ENCODE peak calls at places on chromosomes 5 and 9, in six cellular contexts. L is H1, P is HepG2, W is K562, K is HCT116, R is SK-N-SH. A is an unnamed sample.

GRCh38 chr9:33480094-33480493 is 6.4 kb upstream of the NOL6 start:
- DNase-seq in K (no peak), P (no peak), L (peak; percentile 10), R (no peak), W (no peak), A (no peak)

GRCh38 chr9:137279741-137280477 is 2.4 kb downstream of the TOR4A start:
- DNase-seq in R (no peak), W (no peak), K (no peak), P (no peak), L (peak; percentile 55), A (no peak)

GRCh38 chr5:16552666-16553343 is 64.0 kb downstream of the RETREG1 start:
- DNase-seq in P (peak; percentile 54), K (peak; percentile 49), R (peak; percentile 65), W (peak; percentile 68), L (peak; percentile 84), A (peak; percentile 48)

GRCh38 chr5:138128344-138128743 is 10.9 kb downstream of the NME5 start:
- DNase-seq in P (no peak), R (no peak), K (no peak), W (no peak), L (no peak), A (no peak)

GRCh38 chr5:19498852-19499251 is 489.1 kb downstream of the CDH18 start:
- DNase-seq in W (no peak), R (no peak), P (no peak), L (no peak), K (no peak), A (peak; percentile 7)

GRCh38 chr9:38286357-38286756 is 106.1 kb upstream of the ALDH1B1 start:
- DNase-seq in L (no peak), W (no peak), P (no peak), K (no peak), R (no peak), A (no peak)

GRCh38 chr9:111962021-111962420 is 65.4 kb downstream of the UGCG start:
- DNase-seq in L (no peak), K (no peak), P (no peak), R (no peak), W (no peak), A (no peak)

GRCh38 chr5:74325866-74326265 is 314.7 kb downstream of the ENC1 start:
- DNase-seq in K (no peak), L (no peak), P (no peak), W (no peak), R (no peak), A (no peak)

GRCh38 chr5:1640276-1640898 is 116.6 kb upstream of the LPCAT1 start:
- DNase-seq in K (no peak), W (no peak), R (no peak), L (no peak), P (no peak), A (no peak)

GRCh38 chr5:16417392-16418074 is 48.1 kb downstream of the ZNF622 start:
- DNase-seq in L (no peak), P (no peak), K (no peak), R (no peak), W (no peak), A (no peak)

GRCh38 chr9:72734631-72735030 is 213.2 kb downstream of the TMC1 start:
- DNase-seq in P (no peak), K (no peak), R (no peak), W (no peak), L (no peak), A (no peak)

GRCh38 chr5:174343826-174344225 is 298.3 kb downstream of the NSG2 start:
- DNase-seq in W (no peak), R (no peak), P (no peak), K (no peak), L (no peak), A (no peak)

GRCh38 chr5:32272746-32273145 is 40.0 kb downstream of the MTMR12 start:
- DNase-seq in W (no peak), P (peak; percentile 15), R (no peak), K (no peak), L (no peak), A (no peak)

GRCh38 chr5:78677777-78678668 is 29.5 kb upstream of the LHFPL2 start:
- DNase-seq in W (peak; percentile 70), K (peak; percentile 69), P (no peak), L (no peak), R (peak; percentile 60), A (peak; percentile 29)

GRCh38 chr9:2230362-2230761 is 215.2 kb downstream of the SMARCA2 start:
- DNase-seq in W (no peak), K (no peak), R (no peak), L (no peak), P (no peak), A (peak; percentile 19)

GRCh38 chr5:76371955-76372319 is 31.1 kb upstream of the IQGAP2 start:
- DNase-seq in L (no peak), W (no peak), P (peak; percentile 45), K (no peak), R (no peak), A (no peak)

GRCh38 chr5:58466939-58467338 is 7.1 kb upstream of the PLK2 start:
- DNase-seq in R (no peak), W (peak; percentile 9), L (no peak), K (no peak), P (no peak), A (no peak)

GRCh38 chr5:68661237-68661636 is 432.6 kb upstream of the SLC30A5 start:
- DNase-seq in L (peak; percentile 59), R (no peak), P (peak; percentile 3), K (no peak), W (peak; percentile 36), A (peak; percentile 31)

GRCh38 chr5:174482549-174482948 is 241.8 kb upstream of the MSX2 start:
- DNase-seq in R (no peak), P (no peak), K (no peak), L (no peak), W (no peak), A (no peak)

GRCh38 chr9:130911254-130912049 is 14.8 kb upstream of the QRFP start:
- DNase-seq in L (no peak), P (no peak), W (no peak), K (no peak), R (no peak), A (no peak)

GRCh38 chr5:151344088-151344487 is 3.3 kb downstream of the SLC36A2 start:
- DNase-seq in K (no peak), W (no peak), P (no peak), L (no peak), R (no peak), A (no peak)

GRCh38 chr5:165497707-165498106 is 1992.3 kb downstream of the MAT2B start:
- DNase-seq in R (peak; percentile 23), L (no peak), K (no peak), P (no peak), W (peak; percentile 0), A (peak; percentile 18)

GRCh38 chr5:6496636-6497035 is 48.0 kb downstream of the UBE2QL1 start:
- DNase-seq in L (no peak), K (no peak), W (no peak), R (no peak), P (no peak), A (no peak)

GRCh38 chr5:81838307-81838906 is 87.5 kb upstream of the SSBP2 start:
- DNase-seq in L (no peak), K (peak; percentile 28), P (no peak), W (peak; percentile 78), R (no peak), A (peak; percentile 72)

GRCh38 chr5:24749701-24750100 is 104.9 kb upstream of the CDH10 start:
- DNase-seq in K (no peak), W (no peak), L (no peak), R (no peak), P (no peak), A (no peak)

GRCh38 chr5:139415221-139415861 is 11.5 kb upstream of the SPATA24 start:
- DNase-seq in L (no peak), R (no peak), P (no peak), K (no peak), W (no peak), A (no peak)

GRCh38 chr5:139417214-139417613 is 13.3 kb upstream of the SPATA24 start:
- DNase-seq in P (no peak), W (no peak), K (no peak), L (no peak), R (no peak), A (no peak)

GRCh38 chr5:139414601-139415121 is 10.8 kb upstream of the SPATA24 start:
- DNase-seq in R (no peak), L (no peak), W (no peak), P (no peak), K (no peak), A (no peak)

GRCh38 chr5:139415869-139416268 is 12.0 kb upstream of the SPATA24 start:
- DNase-seq in K (no peak), W (no peak), L (no peak), P (no peak), R (no peak), A (no peak)

DNA sequence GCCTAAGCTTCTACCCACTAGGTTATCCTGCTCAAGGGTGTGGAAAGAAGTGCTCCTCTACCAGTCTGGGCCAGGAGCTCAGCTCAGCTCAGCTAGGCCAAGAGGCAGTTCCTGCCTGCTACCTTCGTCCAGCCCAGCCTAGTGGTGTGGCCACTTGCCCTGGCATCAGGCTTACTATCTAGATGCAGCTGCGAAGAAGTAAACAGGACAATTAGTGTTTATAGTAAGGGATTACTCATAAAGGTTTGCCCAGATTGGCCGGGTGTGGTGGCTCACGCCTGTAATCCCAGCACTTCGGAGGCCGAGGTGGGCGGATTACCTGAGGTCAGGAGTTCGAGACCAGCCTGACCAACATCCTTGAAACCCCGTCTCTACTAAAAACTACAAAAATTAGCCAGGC is 12.8 kb upstream of the SPATA24 start:
- DNase-seq in R (no peak), K (no peak), P (no peak), L (no peak), W (no peak), A (no peak)
- TF ChIP-seq JUND in R (no peak), K (no peak), P (no peak), L (no peak), W (no peak), A (no peak)

DNA sequence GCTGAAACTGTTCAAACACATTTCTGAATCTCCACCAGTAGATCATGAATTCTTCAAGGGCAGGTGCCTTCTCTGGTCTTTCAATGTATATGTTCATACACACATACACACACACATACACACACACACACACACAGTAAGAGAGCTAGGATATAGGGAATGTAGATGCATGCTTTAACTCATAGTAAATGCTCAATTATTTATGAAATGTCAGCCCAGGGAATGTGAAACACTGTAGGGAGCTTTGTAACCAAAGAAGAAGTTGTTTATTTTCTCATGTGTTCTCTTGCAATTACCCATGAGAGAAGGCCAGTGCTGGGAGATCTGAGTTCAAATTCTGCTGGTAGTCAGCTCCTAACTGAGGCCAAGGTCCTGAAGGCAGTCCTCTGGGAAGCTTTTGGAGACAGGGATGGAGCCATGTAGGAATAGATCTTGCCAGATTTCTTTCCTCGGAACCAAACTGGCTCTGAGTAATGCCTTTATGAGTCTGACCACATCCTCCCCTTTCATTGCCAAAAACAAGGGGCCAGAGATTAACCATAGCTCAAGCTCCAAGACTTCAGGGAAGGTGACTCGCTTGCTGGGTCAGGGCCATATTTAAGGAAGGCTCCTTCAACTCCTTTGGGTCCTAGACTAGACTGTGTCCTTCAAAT is 487.0 kb upstream of the TNC start:
- DNase-seq in P (no peak), L (no peak), K (no peak), W (no peak), R (no peak), A (no peak)
- TF ChIP-seq JUND in P (no peak), L (no peak), K (no peak), W (no peak), R (peak; percentile 77), A (no peak)

GRCh38 chr5:118968406-118968911 is 19.9 kb downstream of the DTWD2 start:
- DNase-seq in K (no peak), W (no peak), R (no peak), P (peak; percentile 15), L (no peak), A (no peak)
- TF ChIP-seq JUND in K (no peak), W (no peak), R (no peak), P (no peak), L (no peak), A (no peak)

GRCh38 chr9:115116620-115117284 is 1.2 kb downstream of the TNC start:
- DNase-seq in W (no peak), K (no peak), R (no peak), P (no peak), L (no peak), A (no peak)
- TF ChIP-seq JUND in W (no peak), K (no peak), R (no peak), P (no peak), L (no peak), A (no peak)

A was measured in T47D.